ENCODE peak calls at places on chromosomes 13 and 19, in four cellular contexts. Z, Q, O and J are unnamed samples.

GRCh38 chr13:32976046-32976781 is 40.0 kb upstream of the KL start:
- DNase-seq in Z (no peak), Q (no peak), O (no peak), J (no peak)

GRCh38 chr19:36152061-36152885 is at the start of gene COX7A1:
- DNase-seq in Z (no peak), Q (no peak), O (no peak), J (no peak)

GRCh38 chr13:94351292-94352000 is 128.0 kb downstream of the DCT start:
- DNase-seq in Z (peak), Q (no peak), O (no peak), J (no peak)

GRCh38 chr13:110925023-110925608 is 10.2 kb upstream of the ANKRD10 start:
- DNase-seq in Z (no peak), Q (no peak), O (no peak), J (peak)

GRCh38 chr13:40973409-40973808 is 45.7 kb downstream of the ELF1 start:
- DNase-seq in Z (no peak), Q (no peak), O (no peak), J (no peak)

GRCh38 chr13:112767506-112768471 is 78.0 kb downstream of the ATP11A start:
- DNase-seq in Z (no peak), Q (no peak), O (no peak), J (no peak)

GRCh38 chr13:114284680-114285079 is 3.3 kb downstream of the UPF3A start:
- DNase-seq in Z (no peak), Q (no peak), O (no peak), J (no peak)

GRCh38 chr19:9586764-9587163 is 2.5 kb upstream of the ZNF121 start:
- DNase-seq in Z (peak), Q (peak), O (peak), J (peak)

GRCh38 chr19:32748497-32748896 is 28.9 kb downstream of the TDRD12 start:
- DNase-seq in Z (no peak), Q (no peak), O (peak), J (no peak)

GRCh38 chr13:81781471-81781870 is 1440.5 kb upstream of the SPRY2 start:
- DNase-seq in Z (no peak), Q (no peak), O (no peak), J (no peak)

GRCh38 chr19:46000497-46001246 is 5.4 kb downstream of the CCDC61 start:
- DNase-seq in Z (peak), Q (no peak), O (peak), J (no peak)

GRCh38 chr13:101398920-101399319 is 17.4 kb downstream of the NALCN start:
- DNase-seq in Z (no peak), Q (no peak), O (no peak), J (no peak)

GRCh38 chr13:30810261-30810701 is 74.9 kb downstream of the ALOX5AP start:
- DNase-seq in Z (no peak), Q (no peak), O (no peak), J (peak)

GRCh38 chr13:25111557-25111956 is 15.6 kb downstream of the PABPC3 start:
- DNase-seq in Z (no peak), Q (no peak), O (no peak), J (no peak)

GRCh38 chr19:5828661-5829566 is 10.6 kb downstream of the FUT6 start:
- DNase-seq in Z (no peak), Q (no peak), O (no peak), J (peak)

GRCh38 chr19:29583196-29584006 is 22.7 kb upstream of the POP4 start:
- DNase-seq in Z (no peak), Q (no peak), O (no peak), J (no peak)

GRCh38 chr13:74794147-74794546 is 659.9 kb upstream of the KLF12 start:
- DNase-seq in Z (no peak), Q (no peak), O (no peak), J (no peak)

GRCh38 chr13:27967203-27967735 is 1.8 kb downstream of the CDX2 start:
- DNase-seq in Z (no peak), Q (no peak), O (no peak), J (no peak)